ENCODE peak calls at places on chromosomes 4 and X, in five cellular contexts. V is cardiac fibroblast, G is GM06990, Y is WERI-Rb-1, O is fibroblast of mammary gland. M is an unnamed sample.

GRCh38 chrX:94329182-94329581 is 655.2 kb downstream of the FAM133A start:
- DNase-seq in V (no peak), G (no peak), Y (no peak), O (no peak), M (no peak)

GRCh38 chrX:67636532-67636931 is 92.7 kb downstream of the AR start:
- DNase-seq in V (peak), G (no peak), Y (no peak), O (peak), M (no peak)

GRCh38 chr4:41692717-41693345 is 55.7 kb downstream of the PHOX2B start:
- DNase-seq in V (peak), G (no peak), Y (peak), O (peak), M (no peak)

GRCh38 chr4:174136013-174136412 is 147.5 kb downstream of the FBXO8 start:
- DNase-seq in V (peak), G (no peak), Y (no peak), O (peak), M (no peak)

GRCh38 chr4:4379540-4380087 is 7.3 kb upstream of the NSG1 start:
- DNase-seq in V (no peak), G (no peak), Y (no peak), O (no peak), M (no peak)

GRCh38 chr4:81826336-81826735 is 354.6 kb upstream of the RASGEF1B start:
- DNase-seq in V (no peak), G (no peak), Y (no peak), O (no peak), M (no peak)

GRCh38 chrX:30349946-30350345 is 40.8 kb upstream of the NR0B1 start:
- DNase-seq in V (no peak), G (no peak), Y (no peak), O (no peak), M (no peak)

GRCh38 chr4:52244103-52244772 is 193.1 kb downstream of the SPATA18 start:
- DNase-seq in V (no peak), G (no peak), Y (no peak), O (no peak), M (no peak)

GRCh38 chr4:142044271-142044670 is 407.9 kb downstream of the IL15 start:
- DNase-seq in V (peak), G (no peak), Y (no peak), O (peak), M (no peak)

GRCh38 chr4:129526812-129527211 is 430.9 kb downstream of the C4orf33 start:
- DNase-seq in V (peak), G (no peak), Y (no peak), O (peak), M (no peak)

GRCh38 chrX:123648028-123648810 is 84.6 kb downstream of the THOC2 start:
- DNase-seq in V (peak), G (no peak), Y (no peak), O (peak), M (no peak)

GRCh38 chrX:64204252-64204651 is 1.3 kb downstream of the AMER1 start:
- DNase-seq in V (peak), G (peak), Y (no peak), O (peak), M (no peak)

GRCh38 chr4:18938343-18939109 is 917.0 kb upstream of the LCORL start:
- DNase-seq in V (no peak), G (peak), Y (no peak), O (no peak), M (no peak)

GRCh38 chr4:79042079-79042674 is 102.9 kb upstream of the PAQR3 start:
- DNase-seq in V (peak), G (no peak), Y (peak), O (peak), M (no peak)

GRCh38 chr4:183260491-183261151 is 59.5 kb downstream of the CLDN22 start:
- DNase-seq in V (no peak), G (no peak), Y (no peak), O (no peak), M (no peak)

GRCh38 chr4:145619639-145619996 is 433 bp downstream of the MMAA start:
- DNase-seq in V (peak), G (no peak), Y (no peak), O (peak), M (no peak)

GRCh38 chr4:105343523-105343931 is 130.3 kb downstream of the PPA2 start:
- DNase-seq in V (peak), G (no peak), Y (no peak), O (no peak), M (no peak)

GRCh38 chrX:18956322-18957032 is 27.4 kb downstream of the PHKA2 start:
- DNase-seq in V (no peak), G (no peak), Y (no peak), O (no peak), M (no peak)

GRCh38 chrX:139106111-139106510 is 394.6 kb upstream of the FGF13 start:
- DNase-seq in V (peak), G (no peak), Y (no peak), O (peak), M (no peak)

GRCh38 chr4:39151120-39151713 is 31.1 kb upstream of the WDR19 start:
- DNase-seq in V (peak), G (no peak), Y (no peak), O (peak), M (no peak)

GRCh38 chr4:42150653-42151567 is 1.5 kb downstream of the BEND4 start:
- DNase-seq in V (no peak), G (peak), Y (peak), O (no peak), M (no peak)

GRCh38 chr4:156476359-156476758 is 495.2 kb downstream of the PDGFC start:
- DNase-seq in V (peak), G (no peak), Y (no peak), O (peak), M (no peak)

GRCh38 chr4:184824776-184825393 is 883 bp downstream of the ACSL1 start:
- DNase-seq in V (no peak), G (peak), Y (peak), O (peak), M (no peak)

GRCh38 chrX:153845842-153846241 is 15.5 kb upstream of the PDZD4 start:
- DNase-seq in V (peak), G (no peak), Y (no peak), O (peak), M (no peak)

GRCh38 chr4:92246384-92246783 is 57.4 kb upstream of the GRID2 start:
- DNase-seq in V (no peak), G (no peak), Y (no peak), O (no peak), M (no peak)

GRCh38 chr4:114642173-114642780 is 43.7 kb downstream of the UGT8 start:
- DNase-seq in V (no peak), G (no peak), Y (no peak), O (no peak), M (no peak)

GRCh38 chr4:130545596-130545995 is 1449.6 kb downstream of the C4orf33 start:
- DNase-seq in V (peak), G (no peak), Y (no peak), O (no peak), M (no peak)

GRCh38 chr4:166723532-166724140 is 510.7 kb downstream of the SPOCK3 start:
- DNase-seq in V (no peak), G (no peak), Y (no peak), O (no peak), M (no peak)

GRCh38 chr4:105145059-105145912 is 1.4 kb upstream of the TET2 start:
- DNase-seq in V (no peak), G (peak), Y (no peak), O (peak), M (no peak)

GRCh38 chr4:38820329-38821061 is 15.9 kb upstream of the TLR1 start:
- DNase-seq in V (no peak), G (peak), Y (no peak), O (no peak), M (no peak)

GRCh38 chr4:80610845-80611244 is 275.3 kb downstream of the CFAP299 start:
- DNase-seq in V (no peak), G (no peak), Y (no peak), O (peak), M (no peak)

GRCh38 chrX:51461053-51462050 is 35.0 kb downstream of the NUDT11 start:
- DNase-seq in V (peak), G (no peak), Y (no peak), O (peak), M (no peak)

GRCh38 chr4:173208420-173208819 is 39.8 kb downstream of the GALNT7 start:
- DNase-seq in V (no peak), G (no peak), Y (no peak), O (no peak), M (no peak)

DNA sequence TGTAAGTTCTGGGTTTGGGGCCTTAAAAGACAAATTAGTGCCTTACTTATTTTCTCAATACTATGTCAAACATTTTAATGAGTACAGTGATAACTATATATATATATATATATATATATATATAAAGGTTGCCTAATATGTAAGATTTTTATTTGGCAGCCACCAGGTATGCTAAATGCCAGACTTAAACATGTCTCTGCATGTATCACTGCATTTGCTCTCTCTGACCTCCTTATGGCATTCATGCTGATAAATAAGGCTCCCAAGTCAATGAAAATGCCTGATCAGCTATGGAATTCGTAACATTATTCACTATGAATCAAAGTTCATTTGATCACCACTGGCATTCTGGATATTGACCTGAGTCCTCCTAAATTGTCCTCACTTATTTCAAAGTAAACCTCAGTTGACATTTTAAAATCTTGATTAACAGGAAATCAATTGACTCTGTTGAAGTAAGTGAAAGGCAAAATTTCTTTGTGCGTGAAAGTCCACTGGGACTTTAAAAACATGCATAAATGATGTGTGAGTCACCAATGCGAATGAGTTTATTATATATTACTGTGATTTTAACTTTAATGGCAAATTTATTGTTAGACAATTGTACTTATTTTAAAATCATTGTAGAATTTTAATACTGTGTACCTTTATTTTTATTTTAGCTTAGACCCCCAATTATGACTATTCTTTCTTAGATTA is 29.2 kb upstream of the AREG start:
- DNase-seq in V (peak), G (no peak), Y (no peak), O (peak), M (no peak)
- TF ChIP-seq CTCF in V (no peak), G (no peak), Y (no peak), O (no peak), M (no peak)

DNA sequence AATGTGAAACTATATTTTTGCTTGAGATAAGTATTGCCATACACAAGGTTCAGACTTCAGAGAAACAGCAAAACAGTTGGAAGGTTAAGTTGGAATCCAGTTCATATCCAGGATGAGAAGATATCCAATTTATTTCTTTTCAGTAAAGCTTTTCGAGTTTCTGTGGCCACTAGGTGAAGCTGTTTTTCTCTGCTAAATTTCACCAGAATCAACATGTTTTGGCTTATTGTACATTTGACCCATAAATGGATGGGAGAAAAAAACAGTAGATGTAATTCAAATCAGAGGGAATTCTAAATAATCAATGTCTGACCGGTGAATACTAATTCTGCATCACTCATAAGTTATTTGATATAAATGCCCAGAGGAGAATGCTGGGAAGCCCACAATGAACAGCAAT is 9.1 kb upstream of the METTL14 start:
- DNase-seq in V (no peak), G (no peak), Y (no peak), O (no peak), M (no peak)
- TF ChIP-seq CTCF in V (no peak), G (no peak), Y (no peak), O (peak), M (no peak)

DNA sequence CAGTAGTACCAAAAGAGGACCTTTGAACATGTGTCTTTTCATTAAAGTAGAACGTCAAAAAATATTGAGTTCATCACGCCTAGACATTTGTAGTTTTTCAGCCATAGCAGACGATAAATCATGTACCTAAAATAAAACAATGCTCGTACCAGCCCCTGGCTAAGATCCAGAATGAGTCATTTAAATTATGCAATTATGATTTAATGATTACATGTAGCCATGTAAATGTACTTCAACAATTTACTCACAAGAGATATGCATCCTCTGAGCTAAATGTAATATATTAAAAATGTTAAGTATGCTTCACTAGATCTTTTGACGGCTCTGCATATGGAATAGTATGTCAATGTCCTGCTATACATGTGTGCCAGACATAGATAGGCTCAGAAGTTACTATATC is 1077.9 kb downstream of the ARAP2 start:
- DNase-seq in V (no peak), G (no peak), Y (no peak), O (no peak), M (no peak)
- TF ChIP-seq CTCF in V (no peak), G (no peak), Y (no peak), O (no peak), M (no peak)

DNA sequence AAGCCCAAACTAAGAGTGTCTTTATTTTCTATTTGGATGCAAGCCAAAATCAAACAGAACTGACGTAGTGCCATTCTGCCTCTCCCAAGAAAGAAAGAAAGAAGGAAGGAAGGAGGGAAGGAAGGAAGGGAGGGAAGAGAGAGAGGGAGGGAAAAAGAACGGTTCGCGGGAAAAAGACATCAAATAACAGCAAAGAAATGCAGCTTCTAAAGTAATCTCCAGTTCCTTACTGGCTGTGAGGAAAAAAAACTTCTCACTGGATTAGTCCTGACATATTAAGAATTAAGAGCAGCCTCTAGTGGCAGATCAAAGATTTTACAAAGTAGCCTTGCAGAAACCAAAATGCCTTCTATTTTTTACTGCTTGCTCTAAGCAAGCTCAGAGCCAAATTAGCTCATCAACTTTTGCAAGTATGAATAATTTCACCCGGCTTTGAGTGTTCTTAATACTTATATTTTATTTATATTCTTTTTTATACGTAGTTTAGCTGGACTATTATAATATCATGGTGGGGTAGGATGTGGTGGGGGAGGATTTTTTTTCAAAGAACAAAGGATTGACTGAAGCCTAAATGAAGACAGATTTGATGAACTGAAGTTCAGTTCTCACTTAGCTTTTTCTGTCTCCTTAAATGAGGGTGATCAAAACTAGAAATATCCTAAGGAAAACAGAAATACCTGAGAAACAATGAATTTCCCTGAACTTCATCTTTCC is 36.6 kb downstream of the PITX2 start:
- DNase-seq in V (peak), G (no peak), Y (no peak), O (peak), M (no peak)
- TF ChIP-seq CTCF in V (peak), G (peak), Y (peak), O (peak), M (peak)

GRCh38 chr4:123520376-123520775 is 123.8 kb downstream of the SPRY1 start:
- DNase-seq in V (no peak), G (no peak), Y (no peak), O (no peak), M (no peak)

GRCh38 chr4:123516576-123516975 is 120.0 kb downstream of the SPRY1 start:
- DNase-seq in V (no peak), G (no peak), Y (no peak), O (no peak), M (no peak)

DNA sequence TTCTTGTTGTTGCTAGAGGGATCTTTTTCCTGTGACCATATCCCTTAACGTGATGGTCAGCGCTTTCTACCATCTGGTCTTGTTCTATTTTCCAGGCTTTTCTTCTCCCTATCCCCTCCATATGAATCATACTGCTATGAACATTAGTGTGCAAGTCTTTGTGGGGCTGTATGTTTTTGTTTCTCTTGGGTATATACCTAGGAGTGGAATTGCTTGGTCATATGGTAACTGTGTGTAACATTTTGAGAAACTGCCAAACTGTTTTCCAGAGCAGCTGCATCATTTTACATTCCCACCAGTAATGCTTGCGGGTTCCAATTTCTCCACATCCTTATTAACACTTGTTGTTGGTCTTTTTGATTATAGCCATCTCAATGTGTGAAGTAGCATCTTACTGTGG is 121.4 kb downstream of the SPRY1 start:
- DNase-seq in V (peak), G (no peak), Y (no peak), O (peak), M (no peak)
- TF ChIP-seq CTCF in V (no peak), G (no peak), Y (no peak), O (no peak), M (no peak)